ENCODE peak calls at places on chromosomes 1 and 21, in four cellular contexts. W is A549, R is K562, B is HepG2. C is an unnamed sample.

GRCh38 chr1:179129702-179130473 is 48.0 kb downstream of the TOR3A start:
- DNase-seq in R (no peak), B (no peak), W (no peak), C (no peak)

GRCh38 chr1:30138891-30139290 is 584.5 kb downstream of the MATN1 start:
- DNase-seq in W (no peak), R (no peak), B (no peak), C (no peak)

GRCh38 chr1:50981741-50982140 is 11.7 kb downstream of the CDKN2C start:
- DNase-seq in W (no peak), B (no peak), R (no peak), C (no peak)

GRCh38 chr1:2110191-2110737 is 60.1 kb downstream of the PRKCZ start:
- DNase-seq in R (no peak), B (no peak), W (no peak), C (no peak)

GRCh38 chr1:154192476-154192875 is 576 bp upstream of the TPM3 start:
- DNase-seq in W (no peak), R (no peak), B (no peak), C (no peak)

GRCh38 chr1:113178522-113178921 is 105.5 kb downstream of the LRIG2 start:
- DNase-seq in B (no peak), W (no peak), R (no peak), C (no peak)

GRCh38 chr1:89166705-89167104 is 9.1 kb downstream of the GBP7 start:
- DNase-seq in B (no peak), W (no peak), R (no peak), C (no peak)

GRCh38 chr1:55172272-55172671 is 42.9 kb downstream of the USP24 start:
- DNase-seq in B (no peak), R (no peak), W (no peak), C (no peak)

GRCh38 chr1:31959941-31960340 is 21.8 kb upstream of the PTP4A2 start:
- DNase-seq in R (no peak), B (no peak), W (no peak), C (no peak)

GRCh38 chr1:55463814-55464445 is 248.8 kb upstream of the USP24 start:
- DNase-seq in R (no peak), B (no peak), W (no peak), C (no peak)

GRCh38 chr1:44505210-44505993 is 100.3 kb downstream of the RNF220 start:
- DNase-seq in W (no peak), R (no peak), B (no peak), C (no peak)

GRCh38 chr21:42748620-42749176 is 95.3 kb downstream of the PDE9A start:
- DNase-seq in R (no peak), B (no peak), W (no peak), C (no peak)

GRCh38 chr1:56584910-56585528 is 5.7 kb upstream of the PLPP3 start:
- DNase-seq in R (peak), W (peak), B (peak), C (no peak)

GRCh38 chr1:37989381-37989930 is 366 bp downstream of the SF3A3 start:
- DNase-seq in R (peak), W (no peak), B (no peak), C (no peak)

GRCh38 chr21:45575993-45576837 is 34.0 kb upstream of the SLC19A1 start:
- DNase-seq in R (no peak), B (no peak), W (no peak), C (peak)

GRCh38 chr1:24364975-24365678 is 46.0 kb downstream of the GRHL3 start:
- DNase-seq in B (no peak), R (peak), W (peak), C (no peak)

GRCh38 chr21:25626752-25627151 is 12.3 kb upstream of the JAM2 start:
- DNase-seq in B (no peak), R (no peak), W (no peak), C (no peak)

DNA sequence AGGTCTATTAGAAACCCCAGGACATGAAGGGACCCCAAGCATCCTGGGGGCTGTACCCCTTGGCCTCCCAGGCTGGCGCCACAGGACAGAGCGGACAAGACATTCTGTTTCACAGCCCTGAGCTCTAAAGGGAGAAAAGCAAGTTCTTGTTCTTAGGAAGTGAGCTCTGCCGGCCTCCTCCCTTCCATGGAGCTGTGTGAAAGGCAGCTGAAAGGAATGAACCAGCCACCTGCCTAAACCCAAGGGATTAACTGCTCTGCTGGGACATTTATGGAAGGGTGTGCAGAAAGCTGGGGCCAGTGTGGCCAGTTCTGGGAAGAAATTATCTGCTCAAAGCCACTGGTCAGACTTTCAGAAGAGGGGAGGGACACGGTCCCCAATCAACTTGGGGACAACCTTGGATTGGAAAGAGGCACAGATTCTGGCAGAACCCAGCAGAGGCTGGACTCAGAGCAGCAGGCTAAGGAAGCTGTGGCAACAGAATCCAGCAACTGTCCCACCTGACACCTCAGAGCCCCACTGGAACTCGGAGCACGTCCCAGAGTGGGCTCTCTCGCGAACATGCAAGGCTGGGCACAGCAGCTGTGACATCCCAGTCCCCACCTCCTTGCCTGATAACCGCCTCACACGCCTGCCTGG is 2.1 kb downstream of the KLHL21 start:
- DNase-seq in W (no peak), B (no peak), R (no peak), C (no peak)
- TF ChIP-seq NR3C1 in W (no peak), B (no peak), R (no peak), C (no peak)

GRCh38 chr1:245129811-245130210 is 25.0 kb upstream of the KIF26B start:
- DNase-seq in B (no peak), W (no peak), R (no peak), C (no peak)

GRCh38 chr1:245128381-245128780 is 26.4 kb upstream of the KIF26B start:
- DNase-seq in R (no peak), W (no peak), B (no peak), C (no peak)

GRCh38 chr1:245126530-245126929 is 28.3 kb upstream of the KIF26B start:
- DNase-seq in B (no peak), W (no peak), R (no peak), C (no peak)

GRCh38 chr1:245131026-245131393 is 23.8 kb upstream of the KIF26B start:
- DNase-seq in W (no peak), R (no peak), B (no peak), C (no peak)

GRCh38 chr1:245129321-245129720 is 25.5 kb upstream of the KIF26B start:
- DNase-seq in R (no peak), W (no peak), B (no peak), C (no peak)
- TF ChIP-seq ESRRA in R (no peak), W (no peak), B (no peak), C (no peak)

GRCh38 chr1:166390406-166390805 is 223.6 kb upstream of the FAM78B start:
- DNase-seq in W (no peak), B (no peak), R (no peak), C (no peak)
- TF ChIP-seq NR3C1 in W (no peak), B (no peak), R (no peak), C (no peak)

GRCh38 chr1:163824006-163824405 is 502.3 kb downstream of the NUF2 start:
- DNase-seq in R (no peak), W (no peak), B (no peak), C (no peak)

GRCh38 chr1:163822933-163823511 is 501.3 kb downstream of the NUF2 start:
- DNase-seq in W (no peak), R (no peak), B (no peak), C (no peak)

GRCh38 chr1:163824490-163824889 is 502.7 kb downstream of the NUF2 start:
- DNase-seq in B (no peak), R (no peak), W (no peak), C (no peak)

GRCh38 chr1:163821679-163822078 is 499.9 kb downstream of the NUF2 start:
- DNase-seq in R (no peak), B (no peak), W (no peak), C (no peak)

GRCh38 chr1:163826500-163826899 is 504.7 kb downstream of the NUF2 start:
- DNase-seq in W (no peak), R (no peak), B (no peak), C (no peak)
- TF ChIP-seq ESRRA in W (no peak), R (no peak), B (no peak), C (no peak)

DNA sequence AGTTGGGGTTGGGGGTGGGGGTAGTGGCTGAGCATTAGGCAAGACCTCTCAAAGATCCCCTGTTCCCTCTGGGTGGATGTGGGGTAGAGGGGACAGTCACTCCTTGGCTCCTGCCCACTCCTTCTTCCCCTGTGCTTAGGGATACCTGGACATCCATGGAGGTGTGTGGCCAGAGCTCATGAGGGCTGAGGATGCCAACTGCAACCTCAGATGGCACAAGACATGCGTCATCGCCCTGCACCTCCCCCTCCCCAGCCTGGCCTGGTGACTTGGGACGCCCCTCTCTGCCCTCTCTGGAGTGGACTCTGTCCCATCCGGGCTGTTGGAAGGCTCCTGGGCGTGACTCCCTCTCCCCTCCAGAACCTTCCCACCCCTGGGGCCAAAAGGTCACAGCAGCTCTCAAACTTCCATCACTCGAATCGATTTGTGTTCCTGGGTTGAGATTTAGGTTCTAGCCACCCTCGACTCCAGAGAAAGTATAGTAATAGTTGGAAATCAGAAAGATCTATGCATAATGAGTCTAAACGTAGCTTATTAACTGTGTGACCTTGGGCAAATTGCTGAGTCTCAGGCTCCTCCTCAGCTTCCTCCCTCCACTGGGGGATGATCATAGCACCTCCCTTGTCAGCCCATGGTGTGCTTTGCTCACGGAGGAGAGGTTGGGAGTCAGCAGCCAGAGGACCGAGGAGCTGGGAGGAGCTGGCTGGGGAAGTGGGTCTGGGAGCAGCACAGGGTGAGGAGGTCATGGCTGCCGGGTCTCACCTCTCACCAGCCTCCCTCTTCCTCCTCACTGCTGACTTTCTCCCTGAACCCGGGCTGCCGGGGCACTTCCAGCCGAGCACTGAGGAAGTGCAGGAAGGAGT is 2.2 kb upstream of the PTPN7 start:
- DNase-seq in B (no peak), W (no peak), R (peak), C (no peak)
- TF ChIP-seq NR3C1 in B (no peak), W (no peak), R (no peak), C (no peak)

DNA sequence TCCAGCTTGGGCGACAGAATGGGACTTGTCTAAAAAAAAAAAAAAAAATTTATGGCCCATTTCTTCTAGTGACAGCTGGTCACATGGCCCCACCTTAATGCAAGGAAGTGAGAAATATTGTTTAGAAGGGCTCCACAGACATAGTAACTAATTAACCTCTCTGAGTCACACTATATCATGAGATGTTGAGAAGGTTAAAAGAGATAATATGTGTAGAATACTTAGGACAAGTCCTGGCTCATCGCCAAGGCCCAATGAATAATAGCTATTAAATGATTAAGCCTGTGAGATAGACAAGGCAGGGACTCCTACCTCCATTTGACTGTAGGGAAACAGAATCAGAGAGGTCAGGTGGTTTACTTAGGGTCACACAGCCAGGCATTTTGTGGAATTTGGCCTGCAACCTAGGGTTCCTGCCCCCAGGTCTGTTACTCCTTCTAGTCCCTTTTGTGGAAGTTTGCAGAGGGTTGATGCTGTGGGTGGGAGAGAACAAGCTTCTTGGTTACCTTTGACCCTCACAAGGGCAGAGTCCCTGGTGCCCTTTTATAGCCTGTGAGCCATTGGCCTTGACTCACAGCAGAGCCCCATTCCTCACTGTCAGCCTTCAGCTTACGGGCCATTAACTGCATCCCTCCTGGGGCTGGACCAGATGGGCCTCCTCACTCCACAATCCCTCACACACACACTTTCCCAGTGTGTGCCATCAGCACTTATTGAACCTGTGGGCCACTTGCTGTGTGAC is 48.5 kb downstream of the OPRD1 start:
- DNase-seq in B (no peak), R (no peak), W (peak), C (no peak)
- TF ChIP-seq ESRRA in B (no peak), R (no peak), W (no peak), C (no peak)

GRCh38 chr1:47533176-47534039 is 95.6 kb downstream of the FOXD2 start:
- DNase-seq in R (peak), W (no peak), B (no peak), C (peak)
- TF ChIP-seq NR3C1 in R (no peak), W (no peak), B (no peak), C (no peak)

C was measured in WTC11.